ENCODE peak calls at places on chromosomes 12 and 14, in eight cellular contexts. X is kidney, K is upper lobe of right lung, U is IMR-90, B is GM23338, H is cardiac muscle cell, A is body of pancreas, M is ascending aorta. R is an unnamed sample.

GRCh38 chr12:122691566-122691965 is 11.6 kb downstream of the HCAR2 start:
- DNase-seq in X (no peak), K (no peak), U (no peak), B (no peak), H (no peak), A (no peak), M (no peak), R (no peak)

GRCh38 chr14:94079891-94080605 is 954 bp downstream of the DDX24 start:
- DNase-seq in X (no peak), K (no peak), U (peak; percentile 42), B (no peak), H (no peak), A (no peak), M (no peak), R (no peak)

GRCh38 chr14:58738189-58738836 is 100.6 kb downstream of the DACT1 start:
- DNase-seq in X (no peak), K (no peak), U (peak; percentile 96), B (no peak), H (peak; percentile 65), A (no peak), M (no peak), R (no peak)

GRCh38 chr12:4118017-4118510 is 155.5 kb upstream of the CCND2 start:
- DNase-seq in X (peak; percentile 65), K (no peak), U (peak; percentile 64), B (no peak), H (peak; percentile 65), A (peak; percentile 53), M (no peak), R (no peak)

GRCh38 chr14:35286707-35287106 is 5.5 kb upstream of the PSMA6 start:
- DNase-seq in X (no peak), K (no peak), U (no peak), B (no peak), H (no peak), A (no peak), M (no peak), R (no peak)

GRCh38 chr14:59215757-59216156 is 27.3 kb downstream of the DAAM1 start:
- DNase-seq in X (no peak), K (no peak), U (no peak), B (no peak), H (no peak), A (no peak), M (no peak), R (no peak)

GRCh38 chr14:20455355-20456300 is 602 bp downstream of the APEX1 start:
- DNase-seq in X (no peak), K (no peak), U (peak; percentile 89), B (peak; percentile 82), H (peak; percentile 91), A (no peak), M (no peak), R (peak; percentile 80)

GRCh38 chr14:35215110-35215872 is 76.9 kb upstream of the PSMA6 start:
- DNase-seq in X (no peak), K (no peak), U (peak; percentile 80), B (peak; percentile 63), H (peak; percentile 76), A (no peak), M (no peak), R (no peak)

GRCh38 chr14:59918824-59919581 is 941 bp upstream of the LRRC9 start:
- DNase-seq in X (no peak), K (no peak), U (peak; percentile 18), B (peak; percentile 43), H (peak; percentile 55), A (peak; percentile 19), M (no peak), R (no peak)

GRCh38 chr14:76329150-76329881 is 46.6 kb upstream of the ESRRB start:
- DNase-seq in X (no peak), K (peak; percentile 59), U (no peak), B (peak; percentile 82), H (no peak), A (no peak), M (no peak), R (no peak)

GRCh38 chr14:103880334-103880985 is 33.1 kb upstream of the PPP1R13B start:
- DNase-seq in X (peak; percentile 96), K (peak; percentile 92), U (peak; percentile 51), B (no peak), H (peak; percentile 87), A (peak; percentile 90), M (peak; percentile 18), R (no peak)

GRCh38 chr12:29234965-29235364 is 85.9 kb downstream of the FAR2 start:
- DNase-seq in X (no peak), K (no peak), U (peak; percentile 11), B (no peak), H (no peak), A (no peak), M (no peak), R (peak; percentile 71)

GRCh38 chr14:22875003-22875747 is 3.6 kb downstream of the LRP10 start:
- DNase-seq in X (peak; percentile 47), K (no peak), U (no peak), B (no peak), H (no peak), A (no peak), M (no peak), R (no peak)

GRCh38 chr14:64279719-64280668 is 14.2 kb downstream of the ESR2 start:
- DNase-seq in X (no peak), K (no peak), U (peak; percentile 24), B (no peak), H (peak; percentile 13), A (no peak), M (no peak), R (no peak)

GRCh38 chr12:112549031-112549430 is 130.3 kb downstream of the PTPN11 start:
- DNase-seq in X (no peak), K (no peak), U (no peak), B (peak; percentile 38), H (no peak), A (no peak), M (no peak), R (no peak)

GRCh38 chr12:24898606-24899005 is 50.3 kb downstream of the BCAT1 start:
- DNase-seq in X (no peak), K (no peak), U (no peak), B (no peak), H (peak; percentile 52), A (no peak), M (no peak), R (no peak)

GRCh38 chr14:71135496-71135895 is 228.2 kb downstream of the PCNX1 start:
- DNase-seq in X (no peak), K (no peak), U (no peak), B (no peak), H (no peak), A (no peak), M (no peak), R (no peak)

GRCh38 chr14:55117816-55118441 is 11.1 kb upstream of the LGALS3 start:
- DNase-seq in X (no peak), K (no peak), U (no peak), B (no peak), H (peak; percentile 80), A (peak; percentile 36), M (no peak), R (no peak)

GRCh38 chr12:57143454-57143853 is 4.0 kb downstream of the LRP1-AS start:
- DNase-seq in X (no peak), K (no peak), U (no peak), B (no peak), H (no peak), A (no peak), M (no peak), R (no peak)

GRCh38 chr14:101737414-101738367 is 23.8 kb upstream of the PPP2R5C start:
- DNase-seq in X (no peak), K (no peak), U (no peak), B (no peak), H (no peak), A (no peak), M (no peak), R (no peak)
- TF ChIP-seq CTCF in X (no peak), K (peak; percentile 9), U (no peak), B (peak; percentile 18), H (no peak), A (no peak), M (no peak), R (no peak)

DNA sequence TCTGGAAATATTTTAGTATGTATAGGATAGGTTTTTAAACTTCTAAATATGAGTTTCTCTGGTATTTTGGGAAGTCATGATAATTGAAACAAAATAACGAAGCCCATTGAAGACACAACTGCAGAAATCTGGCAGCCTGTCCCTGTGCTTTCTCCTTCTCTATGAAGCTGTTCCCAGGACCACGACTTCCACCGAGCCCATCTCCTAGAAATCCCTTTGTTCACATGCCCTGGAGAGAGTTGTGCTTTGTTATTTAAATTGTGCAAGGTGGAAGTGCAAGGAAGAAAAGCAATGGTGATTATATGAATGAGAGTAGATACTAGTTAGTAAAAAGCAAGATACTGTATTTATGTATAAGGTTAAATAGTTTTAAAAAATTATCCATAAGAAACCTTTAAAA is 32.2 kb downstream of the STK38L start:
- DNase-seq in X (no peak), K (no peak), U (no peak), B (peak; percentile 74), H (no peak), A (no peak), M (no peak), R (no peak)
- H3K4me3 ChIP-seq in X (no peak overlapping the region), K (no peak overlapping the region), U (no peak overlapping the region), B (no peak overlapping the region), H (no peak overlapping the region), A (no peak overlapping the region), M (no peak overlapping the region), R (no peak overlapping the region)

DNA sequence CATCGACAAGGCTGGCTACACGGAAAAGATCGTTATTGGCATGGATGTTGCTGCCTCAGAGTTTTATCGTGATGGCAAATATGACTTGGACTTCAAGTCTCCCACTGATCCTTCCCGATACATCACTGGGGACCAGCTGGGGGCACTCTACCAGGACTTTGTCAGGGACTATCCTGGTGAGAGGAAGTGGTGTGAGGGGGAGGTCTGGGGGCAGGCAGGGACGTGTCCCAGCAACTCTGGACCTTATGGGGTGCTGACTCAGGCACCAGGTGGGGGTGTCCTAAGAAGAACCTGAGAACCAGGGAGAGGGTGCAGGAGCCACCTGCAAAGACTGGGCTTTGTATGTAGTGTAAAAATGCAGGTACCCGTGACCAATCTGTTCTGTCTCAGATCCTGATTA is 5.2 kb downstream of the ENO2 start:
- DNase-seq in X (peak; percentile 25), K (peak; percentile 31), U (no peak), B (no peak), H (no peak), A (no peak), M (no peak), R (no peak)
- TF ChIP-seq CTCF in X (no peak), K (no peak), U (no peak), B (peak; percentile 15), H (no peak), A (no peak), M (no peak), R (no peak)

GRCh38 chr14:69660344-69661193 is 49.2 kb downstream of the SUSD6 start:
- DNase-seq in X (no peak), K (no peak), U (no peak), B (no peak), H (no peak), A (no peak), M (no peak), R (no peak)

GRCh38 chr14:69654109-69654508 is 42.7 kb downstream of the SUSD6 start:
- DNase-seq in X (no peak), K (no peak), U (no peak), B (no peak), H (no peak), A (no peak), M (no peak), R (no peak)

GRCh38 chr14:69658664-69659261 is 47.4 kb downstream of the SUSD6 start:
- DNase-seq in X (no peak), K (no peak), U (peak; percentile 39), B (no peak), H (no peak), A (no peak), M (no peak), R (no peak)

GRCh38 chr14:69661194-69661537 is 49.8 kb downstream of the SUSD6 start:
- DNase-seq in X (no peak), K (no peak), U (no peak), B (no peak), H (no peak), A (no peak), M (no peak), R (no peak)

GRCh38 chr14:69657961-69658360 is 46.6 kb downstream of the SUSD6 start:
- DNase-seq in X (peak; percentile 84), K (peak; percentile 79), U (peak; percentile 42), B (peak; percentile 56), H (peak; percentile 38), A (peak; percentile 65), M (no peak), R (no peak)
- H3K4me3 ChIP-seq in X (peak overlapping the region; percentile 13), K (no peak overlapping the region), U (no peak overlapping the region), B (no peak overlapping the region), H (no peak overlapping the region), A (no peak overlapping the region), M (no peak overlapping the region), R (no peak overlapping the region)